ENCODE peak calls at places on chromosomes 12 and 14, in four cellular contexts. C is mesenchymal stem cell, W is astrocyte, H is neural progenitor cell. D is an unnamed sample.
A peak's percentile ranks its signal among the peaks of the same experiment; 100 is the strongest.

GRCh38 chr14:72120315-72120714 is 188.1 kb downstream of the RGS6 start:
- DNase-seq in C (no peak), W (no peak), H (no peak), D (no peak)

GRCh38 chr14:50354527-50354926 is 42.2 kb downstream of the CDKL1 start:
- DNase-seq in C (no peak), W (no peak), H (no peak), D (no peak)

GRCh38 chr12:111578276-111578970 is 20.7 kb downstream of the ATXN2 start:
- DNase-seq in C (peak; percentile 92), W (peak; percentile 88), H (no peak), D (peak; percentile 80)

GRCh38 chr14:71202881-71203280 is 295.6 kb downstream of the PCNX1 start:
- DNase-seq in C (no peak), W (no peak), H (no peak), D (no peak)

GRCh38 chr12:124441443-124442190 is 125.8 kb downstream of the NCOR2 start:
- DNase-seq in C (peak; percentile 93), W (peak; percentile 98), H (no peak), D (peak; percentile 100)

GRCh38 chr14:58738189-58738836 is 100.6 kb downstream of the DACT1 start:
- DNase-seq in C (peak; percentile 95), W (peak; percentile 94), H (no peak), D (no peak)

GRCh38 chr14:95303552-95303951 is 16.2 kb downstream of the CLMN start:
- DNase-seq in C (no peak), W (no peak), H (no peak), D (no peak)

GRCh38 chr12:44002607-44003006 is 166.7 kb downstream of the TMEM117 start:
- DNase-seq in C (no peak), W (no peak), H (no peak), D (no peak)

GRCh38 chr12:105487961-105488360 is 157.5 kb downstream of the C12orf75 start:
- DNase-seq in C (no peak), W (peak; percentile 82), H (no peak), D (no peak)

GRCh38 chr12:19908825-19909224 is 459.5 kb upstream of the PDE3A start:
- DNase-seq in C (no peak), W (no peak), H (no peak), D (no peak)

GRCh38 chr12:49809369-49810158 is 18.6 kb downstream of the NCKAP5L start:
- DNase-seq in C (peak; percentile 53), W (peak; percentile 10), H (peak; percentile 81), D (peak; percentile 42)

GRCh38 chr12:40689576-40689975 is 2.7 kb upstream of the CNTN1 start:
- DNase-seq in C (no peak), W (no peak), H (no peak), D (no peak)

GRCh38 chr12:132230381-132230780 is 86.1 kb downstream of the NOC4L start:
- DNase-seq in C (no peak), W (no peak), H (no peak), D (no peak)

GRCh38 chr12:104505095-104505819 is 48.5 kb downstream of the CHST11 start:
- DNase-seq in C (no peak), W (no peak), H (no peak), D (peak; percentile 39)

GRCh38 chr14:61838661-61839060 is 76.4 kb downstream of the SNAPC1 start:
- DNase-seq in C (no peak), W (no peak), H (no peak), D (no peak)

GRCh38 chr14:45201908-45202307 is 51.1 kb downstream of the MIS18BP1 start:
- DNase-seq in C (peak; percentile 21), W (peak; percentile 27), H (peak; percentile 12), D (no peak)

GRCh38 chr14:21136024-21136423 is 19.8 kb downstream of the OR5AU1 start:
- DNase-seq in C (peak; percentile 26), W (peak; percentile 10), H (peak; percentile 6), D (peak; percentile 31)

GRCh38 chr14:52949711-52950409 is 990 bp downstream of the FERMT2 start:
- DNase-seq in C (peak; percentile 75), W (peak; percentile 63), H (peak; percentile 22), D (peak; percentile 92)

GRCh38 chr14:73162271-73162670 is 26.0 kb downstream of the PSEN1 start:
- DNase-seq in C (no peak), W (no peak), H (no peak), D (no peak)

GRCh38 chr12:48973992-48974673 is 2.6 kb upstream of the WNT10B start:
- DNase-seq in C (peak; percentile 47), W (peak; percentile 42), H (peak; percentile 79), D (peak; percentile 98)

GRCh38 chr12:97167598-97167997 is 260.5 kb downstream of the NEDD1 start:
- DNase-seq in C (no peak), W (peak; percentile 88), H (no peak), D (no peak)

GRCh38 chr14:55075628-55076027 is 24.2 kb downstream of the MAPK1IP1L start:
- DNase-seq in C (peak; percentile 61), W (peak; percentile 48), H (no peak), D (no peak)

GRCh38 chr12:78802593-78802992 is 62.0 kb upstream of the SYT1 start:
- DNase-seq in C (peak; percentile 20), W (peak; percentile 97), H (no peak), D (peak; percentile 69)

GRCh38 chr12:15712823-15713663 is 76.1 kb downstream of the EPS8 start:
- DNase-seq in C (no peak), W (no peak), H (no peak), D (no peak)

GRCh38 chr14:41285193-41285748 is 321.4 kb upstream of the LRFN5 start:
- DNase-seq in C (peak; percentile 56), W (peak; percentile 3), H (peak; percentile 60), D (no peak)

GRCh38 chr12:100688451-100688864 is 106.1 kb upstream of the ANO4 start:
- DNase-seq in C (peak; percentile 59), W (no peak), H (no peak), D (no peak)

GRCh38 chr12:90449611-90450010 is 505.4 kb downstream of the CCER1 start:
- DNase-seq in C (no peak), W (no peak), H (no peak), D (no peak)

GRCh38 chr12:107519906-107520859 is 165.4 kb upstream of the PWP1 start:
- DNase-seq in C (no peak), W (no peak), H (no peak), D (no peak)

GRCh38 chr12:68317047-68317667 is 15.0 kb downstream of the MDM1 start:
- DNase-seq in C (peak; percentile 59), W (no peak), H (peak; percentile 66), D (no peak)

GRCh38 chr12:1864867-1865266 is 44.5 kb downstream of the LRTM2 start:
- DNase-seq in C (no peak), W (no peak), H (no peak), D (no peak)
- H2AFZ ChIP-seq in C (no peak overlapping the region), W (no peak overlapping the region), H (no peak overlapping the region), D (no peak overlapping the region)

GRCh38 chr14:38254565-38255407 is 1.1 kb downstream of the CLEC14A start:
- DNase-seq in C (no peak), W (no peak), H (peak; percentile 71), D (no peak)
- H2AFZ ChIP-seq in C (no peak overlapping the region), W (peak overlapping the region; percentile 86), H (peak overlapping the region; percentile 96), D (peak overlapping the region; percentile 29)

GRCh38 chr12:28602760-28603638 is 412.7 kb downstream of the CCDC91 start:
- DNase-seq in C (no peak), W (peak; percentile 34), H (no peak), D (no peak)
- H2AFZ ChIP-seq in C (no peak overlapping the region), W (no peak overlapping the region), H (no peak overlapping the region), D (no peak overlapping the region)

DNA sequence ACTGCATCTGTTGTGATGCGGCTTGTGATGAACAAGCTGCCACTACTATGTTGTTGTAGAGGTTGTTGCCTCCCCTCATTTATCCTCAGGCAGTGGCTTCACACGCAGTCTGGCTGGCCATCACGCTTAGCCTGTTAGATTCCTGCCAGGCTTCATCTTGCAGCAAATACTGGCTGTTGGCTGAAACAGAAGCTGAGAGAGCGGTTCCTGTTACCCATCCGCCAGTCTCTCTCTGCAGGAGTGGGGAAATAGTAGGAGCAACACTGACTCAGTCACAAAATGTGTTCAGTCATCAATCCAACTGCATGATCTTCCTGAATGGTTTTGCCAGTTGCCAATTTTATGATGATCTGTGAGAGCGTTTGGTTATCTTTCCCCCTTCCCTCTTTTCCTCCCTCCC is 934.4 kb downstream of the FLRT2 start:
- DNase-seq in C (no peak), W (no peak), H (no peak), D (no peak)
- H2AFZ ChIP-seq in C (peak overlapping the region; percentile 23), W (no peak overlapping the region), H (no peak overlapping the region), D (no peak overlapping the region)

DNA sequence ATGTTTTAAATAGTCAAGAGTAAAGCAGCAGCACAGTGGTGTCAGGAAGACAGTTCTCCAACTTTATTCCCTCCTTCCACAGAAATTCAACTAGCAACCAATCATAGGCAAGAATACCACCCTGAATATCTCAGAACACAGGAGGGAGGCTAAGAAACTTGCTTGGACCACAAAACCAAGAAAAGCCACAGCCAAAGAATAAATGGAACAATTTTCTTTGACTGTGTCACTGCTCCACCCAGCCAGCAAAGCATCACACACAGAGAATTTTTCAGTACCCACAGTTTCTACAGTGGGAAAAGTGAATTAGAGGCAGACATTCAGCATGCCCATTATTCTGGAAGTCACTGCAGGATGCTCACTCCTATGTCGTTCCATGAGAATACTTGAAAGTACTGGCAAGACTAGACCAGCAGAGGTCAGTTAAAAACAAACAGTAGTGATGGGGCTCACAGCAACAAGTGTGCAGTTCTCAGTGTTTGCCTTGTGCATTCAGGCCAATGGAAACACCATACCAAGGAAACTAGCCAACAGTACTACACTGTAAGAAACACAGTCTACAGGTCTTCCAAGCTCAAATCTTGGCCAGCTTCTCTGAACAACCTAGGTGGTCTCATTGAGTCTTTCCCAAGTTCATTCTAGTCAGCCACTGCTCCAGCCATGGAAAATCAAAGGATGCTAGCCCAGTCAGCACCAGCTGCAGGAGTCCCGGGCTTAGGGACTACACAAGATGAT is 56.8 kb upstream of the FOXG1 start:
- DNase-seq in C (no peak), W (peak; percentile 40), H (peak; percentile 6), D (no peak)
- H2AFZ ChIP-seq in C (no peak overlapping the region), W (no peak overlapping the region), H (no peak overlapping the region), D (no peak overlapping the region)

DNA sequence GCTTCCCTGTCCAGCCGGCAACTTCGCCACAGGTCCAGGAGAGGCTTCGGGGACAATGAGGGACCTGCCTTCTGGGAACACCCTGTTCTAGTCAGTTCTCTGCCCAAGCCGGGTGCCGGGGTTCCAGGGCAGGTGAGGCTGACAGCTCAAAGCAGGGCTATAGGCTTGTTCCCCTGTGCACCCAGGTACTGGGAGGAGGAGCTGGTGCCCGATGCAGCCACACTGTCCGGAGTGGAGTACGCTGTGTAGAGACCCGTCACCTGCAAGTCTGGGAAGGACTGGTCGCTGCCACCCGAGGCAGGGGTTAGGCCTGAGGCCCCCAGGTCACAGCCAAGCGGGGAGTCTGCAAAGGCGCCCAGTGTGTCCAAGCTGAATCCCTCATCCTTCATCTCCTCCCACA is 29.6 kb downstream of the FOXN4 start:
- DNase-seq in C (no peak), W (no peak), H (no peak), D (no peak)
- H2AFZ ChIP-seq in C (no peak overlapping the region), W (no peak overlapping the region), H (no peak overlapping the region), D (no peak overlapping the region)

GRCh38 chr12:121129705-121130147 is 3.0 kb upstream of the P2RX7 start:
- DNase-seq in C (no peak), W (no peak), H (no peak), D (no peak)

GRCh38 chr12:121130866-121131373 is 1.8 kb upstream of the P2RX7 start:
- DNase-seq in C (no peak), W (no peak), H (no peak), D (no peak)

GRCh38 chr12:121132601-121133481 is at the start of gene P2RX7:
- DNase-seq in C (peak; percentile 65), W (peak; percentile 26), H (peak; percentile 48), D (peak; percentile 85)

GRCh38 chr12:121133838-121134237 is 1.2 kb downstream of the P2RX7 start:
- DNase-seq in C (no peak), W (no peak), H (no peak), D (no peak)

GRCh38 chr12:121131941-121132341 is 735 bp upstream of the P2RX7 start:
- DNase-seq in C (no peak), W (no peak), H (no peak), D (no peak)
- H2AFZ ChIP-seq in C (no peak overlapping the region), W (no peak overlapping the region), H (no peak overlapping the region), D (no peak overlapping the region)

D was measured in osteoblast.